ENCODE peak calls at places on chromosomes 11 and 22, in nine cellular contexts. T is H9; D is naive thymus-derived CD8-positive, alpha-beta T cell; K is anterior cingulate cortex; U is activated CD4-positive, CD25-positive, alpha-beta regulatory T cell treated with anti-CD3 and anti-CD28 coated beads, Interleukin-2, amount 50 U/mL, for 16 hours; Y is mucosa of descending colon; I is NCI-H1105 treated with DMSO at 0.1 percent for 48 hours; J is kidney; V is non-pigmented ciliary epithelial cell. S is an unnamed sample.

GRCh38 chr22:26450453-26451185 is 21.6 kb downstream of the ASPHD2 start:
- DNase-seq in T (no peak), D (no peak), K (no peak), U (no peak), Y (no peak), I (no peak), J (no peak), V (no peak), S (no peak)

GRCh38 chr11:120695426-120695825 is 183.9 kb downstream of the GRIK4 start:
- DNase-seq in T (no peak), D (no peak), K (no peak), U (no peak), Y (no peak), I (no peak), J (no peak), V (no peak), S (no peak)

GRCh38 chr11:19218216-19218615 is 16.4 kb upstream of the CSRP3 start:
- DNase-seq in T (no peak), D (no peak), K (no peak), U (no peak), Y (no peak), I (no peak), J (no peak), V (no peak), S (no peak)

GRCh38 chr22:29503811-29504372 is 23.9 kb downstream of the NEFH start:
- DNase-seq in T (no peak), D (no peak), K (no peak), U (no peak), Y (peak; percentile 36), I (peak; percentile 18), J (no peak), V (peak; percentile 37), S (peak; percentile 52)

GRCh38 chr11:66581261-66581660 is 11.6 kb downstream of the CCDC87 start:
- DNase-seq in T (no peak), D (no peak), K (no peak), U (no peak), Y (no peak), I (no peak), J (no peak), V (no peak), S (no peak)

GRCh38 chr11:83436855-83437254 is 150.7 kb upstream of the CCDC90B start:
- DNase-seq in T (no peak), D (no peak), K (no peak), U (no peak), Y (no peak), I (no peak), J (no peak), V (no peak), S (no peak)

GRCh38 chr11:4626207-4627105 is 10.8 kb upstream of the OR51D1 start:
- DNase-seq in T (peak; percentile 75), D (no peak), K (no peak), U (peak; percentile 17), Y (peak; percentile 88), I (peak; percentile 80), J (no peak), V (no peak), S (no peak)

GRCh38 chr22:23251445-23252093 is 71.3 kb downstream of the BCR start:
- DNase-seq in T (no peak), D (no peak), K (no peak), U (no peak), Y (peak; percentile 30), I (no peak), J (no peak), V (no peak), S (peak; percentile 28)

GRCh38 chr11:116576523-116576922 is 196.3 kb downstream of the BUD13 start:
- DNase-seq in T (no peak), D (no peak), K (no peak), U (no peak), Y (no peak), I (no peak), J (peak; percentile 4), V (no peak), S (no peak)

GRCh38 chr22:24947881-24948280 is 1.4 kb upstream of the LHFPL7 start:
- DNase-seq in T (peak; percentile 49), D (no peak), K (no peak), U (no peak), Y (no peak), I (no peak), J (no peak), V (no peak), S (no peak)

GRCh38 chr11:44623716-44624491 is 58.4 kb downstream of the CD82 start:
- DNase-seq in T (peak; percentile 20), D (no peak), K (no peak), U (no peak), Y (no peak), I (peak; percentile 19), J (peak; percentile 67), V (no peak), S (no peak)

GRCh38 chr11:1050581-1051355 is 14.2 kb upstream of the MUC6 start:
- DNase-seq in T (peak; percentile 81), D (peak; percentile 68), K (no peak), U (peak; percentile 44), Y (peak; percentile 89), I (peak; percentile 62), J (peak; percentile 87), V (no peak), S (peak; percentile 59)

GRCh38 chr11:74008373-74009229 is at the start of gene UCP3:
- DNase-seq in T (no peak), D (no peak), K (no peak), U (no peak), Y (no peak), I (no peak), J (no peak), V (no peak), S (no peak)

GRCh38 chr11:43556269-43556668 is 124.3 kb upstream of the HSD17B12 start:
- DNase-seq in T (no peak), D (no peak), K (no peak), U (no peak), Y (no peak), I (no peak), J (no peak), V (no peak), S (no peak)

GRCh38 chr11:95512682-95513081 is 276.9 kb downstream of the FAM76B start:
- DNase-seq in T (no peak), D (no peak), K (no peak), U (no peak), Y (peak; percentile 28), I (peak; percentile 15), J (peak; percentile 73), V (no peak), S (peak; percentile 55)

GRCh38 chr22:42990131-42990838 is 24.7 kb downstream of the PACSIN2 start:
- DNase-seq in T (no peak), D (no peak), K (no peak), U (no peak), Y (no peak), I (no peak), J (no peak), V (no peak), S (peak; percentile 60)